ENCODE peak calls at places on chromosomes 2 and 18, in five cellular contexts. H, D, U, K and P are unnamed samples.

GRCh38 chr2:235419996-235420395 is 73.8 kb upstream of the AGAP1 start:
- DNase-seq in H (no peak), D (no peak), U (no peak), K (no peak), P (no peak)

GRCh38 chr2:99867690-99868089 is 274.7 kb downstream of the AFF3 start:
- DNase-seq in H (no peak), D (peak), U (peak), K (no peak), P (no peak)

GRCh38 chr18:2111456-2111855 is 459.8 kb downstream of the METTL4 start:
- DNase-seq in H (no peak), D (no peak), U (no peak), K (peak), P (no peak)

GRCh38 chr2:173149491-173149890 is 73.8 kb downstream of the MAP3K20 start:
- DNase-seq in H (no peak), D (peak), U (no peak), K (no peak), P (no peak)

GRCh38 chr2:37720533-37721218 is 49.2 kb upstream of the CDC42EP3 start:
- DNase-seq in H (no peak), D (no peak), U (peak), K (peak), P (no peak)

GRCh38 chr2:20633794-20634259 is 17.1 kb downstream of the HS1BP3 start:
- DNase-seq in H (no peak), D (no peak), U (no peak), K (no peak), P (no peak)

GRCh38 chr2:147499785-147500184 is 345.0 kb upstream of the ACVR2A start:
- DNase-seq in H (no peak), D (no peak), U (no peak), K (no peak), P (no peak)

GRCh38 chr2:46097714-46098480 is 199.3 kb upstream of the EPAS1 start:
- DNase-seq in H (no peak), D (no peak), U (peak), K (peak), P (peak)

GRCh38 chr2:123164216-123164615 is 860.9 kb upstream of the CNTNAP5 start:
- DNase-seq in H (no peak), D (no peak), U (no peak), K (no peak), P (no peak)

GRCh38 chr18:42131940-42132244 is 176.9 kb downstream of the PIK3C3 start:
- DNase-seq in H (no peak), D (peak), U (no peak), K (no peak), P (no peak)

GRCh38 chr2:11583840-11584529 is 50.1 kb downstream of the GREB1 start:
- DNase-seq in H (peak), D (peak), U (peak), K (peak), P (peak)

GRCh38 chr18:32446780-32447179 is 23.9 kb downstream of the GAREM1 start:
- DNase-seq in H (no peak), D (no peak), U (no peak), K (no peak), P (no peak)

GRCh38 chr2:1055014-1055595 is 104.5 kb downstream of the SNTG2 start:
- DNase-seq in H (no peak), D (no peak), U (peak), K (peak), P (no peak)

GRCh38 chr2:2324119-2324518 is 7.0 kb downstream of the MYT1L start:
- DNase-seq in H (no peak), D (no peak), U (no peak), K (no peak), P (no peak)

GRCh38 chr2:219560037-219560892 is 11.1 kb downstream of the OBSL1 start:
- DNase-seq in H (no peak), D (no peak), U (no peak), K (no peak), P (no peak)

GRCh38 chr2:96529376-96530143 is 7.0 kb upstream of the ARID5A start:
- DNase-seq in H (no peak), D (peak), U (no peak), K (no peak), P (no peak)

GRCh38 chr2:14427982-14428567 is 204.4 kb upstream of the LRATD1 start:
- DNase-seq in H (no peak), D (no peak), U (peak), K (peak), P (no peak)

GRCh38 chr2:197011777-197012641 is 85.5 kb upstream of the PGAP1 start:
- DNase-seq in H (no peak), D (no peak), U (no peak), K (peak), P (no peak)

GRCh38 chr2:120182019-120182560 is 41.1 kb downstream of the TMEM185B start:
- DNase-seq in H (no peak), D (no peak), U (no peak), K (no peak), P (no peak)

GRCh38 chr2:43838560-43839267 is at the start of the genes ABCG5 and ABCG8:
- DNase-seq in H (peak), D (no peak), U (no peak), K (no peak), P (no peak)

GRCh38 chr2:120577896-120578295 is 157.8 kb upstream of the GLI2 start:
- DNase-seq in H (no peak), D (no peak), U (no peak), K (no peak), P (no peak)

GRCh38 chr2:137838255-137839092 is 125.8 kb upstream of the HNMT start:
- DNase-seq in H (no peak), D (no peak), U (peak), K (peak), P (peak)

GRCh38 chr18:77911973-77912372 is 662.3 kb downstream of the GALR1 start:
- DNase-seq in H (no peak), D (no peak), U (no peak), K (no peak), P (no peak)

GRCh38 chr2:180174580-180174979 is 167.5 kb upstream of the CWC22 start:
- DNase-seq in H (no peak), D (no peak), U (no peak), K (no peak), P (no peak)

GRCh38 chr2:162301877-162302276 is 16.6 kb downstream of the IFIH1 start:
- DNase-seq in H (no peak), D (no peak), U (no peak), K (no peak), P (no peak)

GRCh38 chr2:236670235-236670620 is 100.6 kb downstream of the ACKR3 start:
- DNase-seq in H (peak), D (peak), U (no peak), K (no peak), P (no peak)

GRCh38 chr18:48842259-48843061 is 108.3 kb downstream of the SMAD7 start:
- DNase-seq in H (no peak), D (peak), U (no peak), K (no peak), P (no peak)

GRCh38 chr18:72375628-72376027 is 168.5 kb downstream of the CBLN2 start:
- DNase-seq in H (no peak), D (no peak), U (peak), K (peak), P (no peak)

GRCh38 chr18:70380915-70381896 is 92.4 kb downstream of the SOCS6 start:
- DNase-seq in H (peak), D (no peak), U (peak), K (no peak), P (no peak)
- H3K4me3 ChIP-seq in H (no peak), D (no peak), U (no peak), K (no peak), P (no peak)

GRCh38 chr18:60668583-60668982 is 296.0 kb upstream of the MC4R start:
- DNase-seq in H (no peak), D (no peak), U (no peak), K (no peak), P (no peak)
- TF ChIP-seq CTCF in H (no peak), D (no peak), U (no peak), K (peak), P (no peak)

DNA sequence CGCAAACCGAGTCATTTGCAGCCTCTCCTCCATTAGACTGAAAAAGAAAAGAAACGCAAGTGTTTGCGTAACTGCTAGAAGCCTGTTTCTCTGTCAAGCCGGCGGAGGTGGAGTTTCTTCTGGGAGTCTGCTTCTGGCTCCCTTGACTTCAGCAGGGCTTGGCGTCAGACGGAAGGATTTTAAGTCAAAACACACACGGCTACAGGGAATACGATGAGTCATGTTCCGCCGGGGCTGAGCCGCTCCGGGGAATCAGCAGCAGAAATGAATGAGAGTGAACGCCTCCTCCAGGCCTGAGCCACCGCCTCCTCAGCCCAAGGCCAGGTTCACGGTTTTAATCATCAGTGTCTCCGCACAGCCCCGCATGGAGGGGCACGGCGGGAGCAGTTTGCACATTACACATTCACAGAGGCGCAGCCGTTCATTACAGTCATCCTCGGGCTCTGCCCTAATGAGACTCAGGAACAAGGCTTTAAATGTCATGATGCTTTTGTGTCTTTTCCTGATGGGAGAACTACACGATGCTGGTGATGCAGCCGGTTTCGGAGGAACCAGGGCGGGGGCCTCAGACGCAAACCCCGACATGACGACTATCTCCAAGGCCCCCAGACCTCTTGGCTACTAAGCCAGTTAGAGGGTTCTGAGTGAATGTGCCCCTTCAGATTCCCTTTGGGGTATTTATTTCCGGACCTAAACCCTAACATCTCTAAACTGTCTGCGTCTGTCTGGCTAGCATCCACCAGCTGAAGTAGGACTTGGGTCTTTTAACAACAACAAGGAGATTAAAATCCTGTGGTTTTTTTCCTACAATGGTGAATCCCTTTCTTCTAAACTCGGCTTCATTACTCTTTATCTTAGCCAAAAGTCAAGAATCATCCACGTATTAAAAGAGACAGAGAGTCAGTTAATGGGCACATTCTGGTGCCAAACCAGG is 11.1 kb upstream of the SCG2 start:
- DNase-seq in H (peak), D (no peak), U (peak), K (peak), P (peak)
- H3K4me3 ChIP-seq in H (no peak), D (no peak), U (peak), K (peak), P (peak)

GRCh38 chr2:151198646-151199045 is 63.0 kb downstream of the RBM43 start:
- DNase-seq in H (no peak), D (no peak), U (no peak), K (no peak), P (no peak)

GRCh38 chr2:151197184-151198070 is 64.2 kb downstream of the RBM43 start:
- DNase-seq in H (no peak), D (no peak), U (no peak), K (no peak), P (no peak)

GRCh38 chr2:151192681-151193080 is 69.0 kb downstream of the RBM43 start:
- DNase-seq in H (no peak), D (no peak), U (no peak), K (no peak), P (no peak)

GRCh38 chr2:151189125-151189524 is 72.5 kb downstream of the RBM43 start:
- DNase-seq in H (no peak), D (no peak), U (no peak), K (no peak), P (no peak)

GRCh38 chr2:151193576-151193975 is 68.1 kb downstream of the RBM43 start:
- DNase-seq in H (no peak), D (no peak), U (no peak), K (no peak), P (no peak)
- TF ChIP-seq CTCF in H (no peak), D (no peak), U (no peak), K (no peak), P (peak)

GRCh38 chr2:226993171-226993570 is 157.3 kb downstream of the RHBDD1 start:
- DNase-seq in H (no peak), D (no peak), U (no peak), K (no peak), P (no peak)

GRCh38 chr2:226999676-227000075 is 163.8 kb downstream of the RHBDD1 start:
- DNase-seq in H (peak), D (no peak), U (no peak), K (no peak), P (no peak)

GRCh38 chr2:226995625-226996041 is 159.8 kb downstream of the RHBDD1 start:
- DNase-seq in H (peak), D (no peak), U (no peak), K (peak), P (no peak)

GRCh38 chr2:226991663-226992062 is 155.8 kb downstream of the RHBDD1 start:
- DNase-seq in H (no peak), D (no peak), U (no peak), K (no peak), P (no peak)

GRCh38 chr2:226994775-226995174 is 158.9 kb downstream of the RHBDD1 start:
- DNase-seq in H (peak), D (no peak), U (no peak), K (no peak), P (no peak)
- H3K4me3 ChIP-seq in H (no peak), D (no peak), U (no peak), K (no peak), P (no peak)

DNA sequence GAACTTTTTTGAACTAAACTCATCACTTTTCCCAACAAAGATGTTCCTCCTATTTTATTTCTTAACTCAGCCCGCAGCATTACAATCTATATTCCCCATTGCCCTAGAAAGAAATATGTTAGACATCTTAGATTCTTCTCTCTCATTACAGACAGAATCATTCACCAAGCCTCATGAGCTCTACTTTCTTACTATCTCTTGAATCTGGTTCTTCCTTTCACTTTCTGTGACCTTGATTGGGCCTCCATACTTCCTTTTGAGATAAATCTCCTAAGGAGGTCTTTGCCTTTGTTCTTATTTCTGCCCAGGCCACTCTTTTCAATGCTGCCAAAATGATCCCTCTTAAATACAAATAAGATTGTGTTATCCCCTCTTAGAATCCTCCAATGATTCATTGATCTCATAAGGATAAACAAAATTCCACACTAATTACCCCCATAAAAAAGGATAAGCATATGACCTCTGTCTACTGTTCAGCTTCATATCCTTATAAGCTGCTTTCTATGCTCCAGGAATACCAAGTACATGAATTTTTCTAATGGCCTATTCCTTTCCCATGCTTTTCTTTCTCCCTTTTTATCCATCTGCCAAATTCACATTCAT is 400.0 kb downstream of the ARHGAP15 start:
- DNase-seq in H (no peak), D (no peak), U (no peak), K (no peak), P (no peak)
- TF ChIP-seq CTCF in H (no peak), D (no peak), U (no peak), K (no peak), P (no peak)

GRCh38 chr2:101386599-101387150 is 628 bp downstream of the CREG2 start:
- DNase-seq in H (peak), D (peak), U (no peak), K (no peak), P (no peak)
- H3K4me3 ChIP-seq in H (peak), D (peak), U (peak), K (peak), P (peak)

GRCh38 chr2:106859498-106859897 is 26.5 kb downstream of the ST6GAL2 start:
- DNase-seq in H (peak), D (no peak), U (no peak), K (no peak), P (no peak)

GRCh38 chr2:106867231-106867943 is 18.6 kb downstream of the ST6GAL2 start:
- DNase-seq in H (peak), D (no peak), U (no peak), K (no peak), P (no peak)

GRCh38 chr2:106866636-106867035 is 19.3 kb downstream of the ST6GAL2 start:
- DNase-seq in H (no peak), D (no peak), U (no peak), K (no peak), P (no peak)

GRCh38 chr2:106864051-106864450 is 21.9 kb downstream of the ST6GAL2 start:
- DNase-seq in H (peak), D (no peak), U (no peak), K (no peak), P (no peak)

DNA sequence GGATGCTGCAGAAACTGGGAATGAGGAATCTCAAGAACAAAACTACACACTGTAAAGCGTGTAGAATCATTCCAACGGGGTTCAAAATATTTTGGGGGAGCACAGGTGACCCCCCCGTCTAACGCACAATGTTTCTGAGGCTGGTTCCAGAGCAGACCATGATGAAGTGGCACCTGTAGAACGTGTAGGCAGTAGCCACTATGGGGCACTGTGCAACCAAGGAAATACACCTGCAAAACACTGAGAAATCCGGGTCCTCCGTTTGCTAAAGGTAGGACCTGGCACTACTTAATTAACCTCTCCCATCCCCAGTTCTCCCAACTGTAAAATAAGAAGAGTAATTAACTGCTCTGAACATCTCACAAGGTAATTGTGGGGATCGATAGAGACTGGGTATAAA is 22.6 kb downstream of the ST6GAL2 start:
- DNase-seq in H (peak), D (no peak), U (no peak), K (no peak), P (no peak)
- TF ChIP-seq CTCF in H (no peak), D (no peak), U (peak), K (peak), P (peak)